ENCODE peak calls at places on chromosomes 13 and 19, in ten cellular contexts. Z, G, W, N, X, H, L, A, J and U are unnamed samples.

GRCh38 chr19:28705008-28705407 is 507.9 kb downstream of the UQCRFS1 start:
- DNase-seq in Z (peak; percentile 74), G (peak; percentile 15), X (no peak), W (no peak), N (no peak), H (no peak), J (peak; percentile 90), L (peak; percentile 17), A (no peak), U (peak; percentile 46)

GRCh38 chr19:13691569-13691968 is 72.8 kb upstream of the MRI1 start:
- DNase-seq in G (no peak), Z (no peak), H (no peak), X (no peak), J (no peak), N (no peak), W (no peak), L (no peak), A (no peak), U (no peak)

GRCh38 chr19:3006075-3006767 is 22.9 kb downstream of the TLE2 start:
- DNase-seq in W (no peak), X (no peak), G (no peak), L (no peak), H (no peak), A (no peak), J (no peak), Z (no peak), N (no peak), U (no peak)

GRCh38 chr13:110017379-110017778 is 231.0 kb upstream of the IRS2 start:
- DNase-seq in X (no peak), H (no peak), N (no peak), W (no peak), Z (peak; percentile 91), J (peak; percentile 89), A (no peak), G (peak; percentile 66), L (peak; percentile 44), U (no peak)

GRCh38 chr19:10587839-10588150 is 683 bp upstream of the AP1M2 start:
- DNase-seq in A (no peak), W (no peak), Z (no peak), G (no peak), L (no peak), J (no peak), X (no peak), N (no peak), H (no peak), U (no peak)

GRCh38 chr19:19488875-19489690 is 26.3 kb downstream of the TSSK6 start:
- DNase-seq in N (peak; percentile 93), X (peak; percentile 68), J (peak; percentile 96), A (peak; percentile 82), L (peak; percentile 82), Z (peak; percentile 96), H (peak; percentile 85), G (peak; percentile 38), W (peak; percentile 78), U (peak; percentile 98)

GRCh38 chr19:5947435-5947834 is 30.5 kb downstream of the RANBP3 start:
- DNase-seq in W (no peak), H (no peak), X (peak; percentile 68), J (no peak), L (peak; percentile 44), N (peak; percentile 82), G (no peak), A (peak; percentile 82), Z (peak; percentile 86), U (no peak)

GRCh38 chr19:11479090-11479469 is 1.8 kb downstream of the ELAVL3 start:
- DNase-seq in Z (no peak), H (no peak), W (no peak), A (no peak), J (no peak), L (no peak), G (no peak), N (no peak), X (no peak), U (no peak)

DNA sequence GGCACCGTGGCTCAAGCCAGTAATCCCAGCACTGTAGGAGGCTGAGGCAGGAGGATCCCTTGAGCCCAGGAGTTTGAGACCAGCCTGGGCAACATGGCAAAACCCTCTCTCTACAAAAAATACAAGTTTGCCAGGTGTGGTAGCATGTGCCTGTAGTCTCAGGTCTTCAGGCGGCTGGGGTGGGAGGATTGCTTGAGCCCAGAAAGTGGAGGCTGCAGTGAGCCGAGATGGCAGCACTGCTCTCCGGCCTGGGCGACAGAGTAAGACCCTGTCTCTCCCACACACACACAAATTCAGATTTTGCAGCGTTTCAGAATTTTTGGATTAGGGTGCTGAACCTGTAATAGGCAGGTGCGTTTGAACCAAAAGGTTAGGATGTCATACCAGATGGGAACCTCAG is 2.2 kb downstream of the RPS11 start:
- DNase-seq in Z (no peak), J (no peak), X (no peak), H (no peak), L (no peak), G (no peak), W (no peak), A (no peak), N (no peak), U (no peak)
- H3K4me3 ChIP-seq in Z (no peak overlapping the region), J (peak overlapping the region; percentile 14), X (peak overlapping the region; percentile 94), H (peak overlapping the region; percentile 76), L (no peak overlapping the region), G (peak overlapping the region; percentile 97), W (peak overlapping the region; percentile 95), A (no peak overlapping the region), N (no peak overlapping the region), U (no peak overlapping the region)

GRCh38 chr13:28494861-28495585 is at the start of gene FLT1:
- DNase-seq in J (no peak), L (peak; percentile 27), H (no peak), W (no peak), G (no peak), A (peak; percentile 78), N (no peak), Z (peak; percentile 44), X (peak; percentile 77), U (peak; percentile 81)

GRCh38 chr13:28495586-28496564 is 947 bp upstream of the FLT1 start:
- DNase-seq in J (no peak), W (no peak), G (no peak), N (no peak), L (no peak), Z (no peak), H (no peak), X (no peak), A (no peak), U (no peak)

GRCh38 chr13:28494537-28494860 is 429 bp downstream of the FLT1 start:
- DNase-seq in N (no peak), J (no peak), H (no peak), A (peak; percentile 26), W (no peak), Z (peak; percentile 31), X (no peak), L (no peak), G (no peak), U (no peak)

GRCh38 chr13:28492527-28493367 is 2.2 kb downstream of the FLT1 start:
- DNase-seq in A (no peak), G (no peak), Z (no peak), N (no peak), L (no peak), X (no peak), W (no peak), H (no peak), J (no peak), U (peak; percentile 96)

GRCh38 chr13:28493740-28494536 is 990 bp downstream of the FLT1 start:
- DNase-seq in A (peak; percentile 26), J (no peak), X (no peak), N (no peak), G (no peak), L (no peak), W (no peak), Z (no peak), H (no peak), U (no peak)
- H3K4me3 ChIP-seq in A (peak overlapping the region; percentile 80), J (peak overlapping the region; percentile 54), X (peak overlapping the region; percentile 75), N (peak overlapping the region; percentile 46), G (no peak overlapping the region), L (no peak overlapping the region), W (peak overlapping the region; percentile 45), Z (peak overlapping the region; percentile 48), H (peak overlapping the region; percentile 44), U (peak overlapping the region; percentile 70)

DNA sequence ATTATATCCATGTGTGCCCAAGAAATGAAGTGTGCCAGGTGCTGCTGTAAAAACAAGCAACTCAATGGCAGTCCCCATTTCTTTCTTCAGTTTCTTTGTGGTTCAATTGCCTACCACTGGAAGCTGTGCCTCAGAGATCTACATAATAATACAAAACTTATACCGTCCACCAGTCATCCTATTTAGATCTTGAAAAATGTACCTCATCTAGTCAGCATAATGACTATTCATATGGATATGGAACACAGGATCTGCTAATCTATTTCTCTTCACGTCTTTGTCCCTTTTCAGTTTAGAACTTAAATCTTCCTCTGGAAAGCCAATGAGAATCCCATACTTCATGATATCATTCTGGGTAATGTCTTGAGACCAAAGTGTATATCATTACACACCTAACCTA is 648.4 kb downstream of the PCDH9 start:
- DNase-seq in N (no peak), J (no peak), A (no peak), X (no peak), G (no peak), W (no peak), H (no peak), Z (no peak), L (no peak), U (no peak)
- H3K4me3 ChIP-seq in N (no peak overlapping the region), J (no peak overlapping the region), A (no peak overlapping the region), X (no peak overlapping the region), G (no peak overlapping the region), W (no peak overlapping the region), H (no peak overlapping the region), Z (no peak overlapping the region), L (no peak overlapping the region), U (no peak overlapping the region)

GRCh38 chr19:39507715-39508364 is 7.1 kb upstream of the SELENOV start:
- DNase-seq in N (no peak), Z (no peak), H (no peak), X (no peak), L (no peak), G (no peak), A (no peak), W (no peak), J (no peak), U (no peak)
- H3K4me3 ChIP-seq in N (no peak overlapping the region), Z (peak overlapping the region; percentile 51), H (peak overlapping the region; percentile 61), X (peak overlapping the region; percentile 62), L (no peak overlapping the region), G (peak overlapping the region; percentile 66), A (no peak overlapping the region), W (peak overlapping the region; percentile 62), J (peak overlapping the region; percentile 65), U (peak overlapping the region; percentile 56)

DNA sequence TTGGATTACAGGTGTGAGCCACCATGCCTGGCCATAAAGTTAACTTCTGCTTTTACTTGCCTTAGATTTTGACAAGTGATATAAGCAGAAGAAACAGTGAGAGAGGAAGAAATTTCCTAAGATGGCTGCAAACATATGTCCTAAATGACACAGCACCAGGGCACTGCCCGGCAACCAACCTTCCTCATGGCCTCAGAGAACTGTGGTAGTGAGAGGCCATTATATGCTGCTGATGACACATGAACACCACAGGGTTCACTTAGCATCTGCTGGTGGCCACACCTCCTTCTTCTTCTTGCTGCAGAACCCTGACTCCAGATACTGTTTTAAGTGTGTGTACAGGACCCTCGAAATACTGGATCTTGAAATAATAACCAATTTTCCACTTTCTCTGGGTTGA is 88.2 kb downstream of the KCTD12 start:
- DNase-seq in L (no peak), H (no peak), W (no peak), G (no peak), Z (no peak), J (no peak), N (no peak), X (no peak), A (no peak), U (no peak)
- H3K4me3 ChIP-seq in L (no peak overlapping the region), H (no peak overlapping the region), W (no peak overlapping the region), G (no peak overlapping the region), Z (no peak overlapping the region), J (no peak overlapping the region), N (no peak overlapping the region), X (no peak overlapping the region), A (no peak overlapping the region), U (no peak overlapping the region)